ENCODE peak calls at places on chromosome 13, in seven cellular contexts. P is upper lobe of right lung, O is chondrocyte, U is transverse colon, E is hepatocyte, J is mucosa of descending colon, L is neural progenitor cell. X is an unnamed sample.
A peak's percentile ranks its signal among the peaks of the same experiment; 100 is the strongest.

GRCh38 chr13:100589178-100589725 is 663 bp upstream of the GGACT start:
- DNase-seq in P (no peak), O (no peak), U (no peak), E (no peak), J (no peak), L (no peak), X (no peak)

GRCh38 chr13:73803997-73804396 is 330.2 kb downstream of the KLF12 start:
- DNase-seq in P (no peak), O (no peak), U (no peak), E (no peak), J (no peak), L (no peak), X (no peak)

GRCh38 chr13:78020861-78021260 is 102.2 kb upstream of the EDNRB start:
- DNase-seq in P (no peak), O (no peak), U (no peak), E (no peak), J (no peak), L (peak; percentile 70), X (peak; percentile 7)

GRCh38 chr13:99040536-99041141 is 62.8 kb upstream of the DOCK9 start:
- DNase-seq in P (no peak), O (no peak), U (no peak), E (no peak), J (no peak), L (no peak), X (no peak)

GRCh38 chr13:73065665-73066350 is 7.0 kb downstream of the KLF5 start:
- DNase-seq in P (no peak), O (no peak), U (peak; percentile 49), E (peak; percentile 59), J (no peak), L (no peak), X (no peak)

GRCh38 chr13:113926301-113926761 is 47.5 kb downstream of the C13orf46 start:
- DNase-seq in P (no peak), O (no peak), U (no peak), E (no peak), J (no peak), L (no peak), X (peak; percentile 89)

GRCh38 chr13:48318714-48319457 is 15.3 kb downstream of the RB1 start:
- DNase-seq in P (peak; percentile 71), O (peak; percentile 88), U (no peak), E (no peak), J (peak; percentile 41), L (no peak), X (no peak)

GRCh38 chr13:77207943-77208342 is 119.0 kb downstream of the MYCBP2 start:
- DNase-seq in P (no peak), O (no peak), U (no peak), E (no peak), J (no peak), L (no peak), X (no peak)

GRCh38 chr13:113849546-113849945 is 14.3 kb downstream of the GAS6 start:
- DNase-seq in P (no peak), O (no peak), U (no peak), E (no peak), J (no peak), L (no peak), X (no peak)

GRCh38 chr13:112619730-112620639 is 32.0 kb upstream of the TUBGCP3 start:
- DNase-seq in P (no peak), O (no peak), U (no peak), E (peak; percentile 59), J (no peak), L (peak; percentile 93), X (peak; percentile 86)

GRCh38 chr13:97459215-97459772 is 25.3 kb downstream of the RAP2A start:
- DNase-seq in P (no peak), O (no peak), U (no peak), E (no peak), J (no peak), L (no peak), X (no peak)

GRCh38 chr13:71864094-71864980 is 2.7 kb downstream of the DACH1 start:
- DNase-seq in P (peak; percentile 69), O (no peak), U (peak; percentile 81), E (peak; percentile 61), J (peak; percentile 87), L (peak; percentile 87), X (peak; percentile 5)

GRCh38 chr13:33328691-33329090 is 43.1 kb upstream of the STARD13 start:
- DNase-seq in P (no peak), O (no peak), U (no peak), E (no peak), J (no peak), L (no peak), X (peak; percentile 41)

GRCh38 chr13:74889321-74889720 is 592.6 kb downstream of the TBC1D4 start:
- DNase-seq in P (no peak), O (no peak), U (no peak), E (no peak), J (no peak), L (no peak), X (no peak)

GRCh38 chr13:46728777-46729176 is 68.2 kb downstream of the ESD start:
- DNase-seq in P (no peak), O (no peak), U (no peak), E (no peak), J (no peak), L (peak; percentile 29), X (no peak)

GRCh38 chr13:34695063-34695462 is 247.0 kb upstream of the NBEA start:
- DNase-seq in P (no peak), O (no peak), U (no peak), E (no peak), J (no peak), L (no peak), X (no peak)
- TF ChIP-seq CTCF in P (no peak), O (no peak), U (no peak), E (no peak), J (no peak), L (no peak), X (no peak)

GRCh38 chr13:44574466-44574855 is 1.7 kb downstream of the TSC22D1 start:
- DNase-seq in P (no peak), O (no peak), U (no peak), E (no peak), J (no peak), L (peak; percentile 15), X (no peak)

GRCh38 chr13:44575741-44576395 is at the start of gene TSC22D1:
- DNase-seq in P (peak; percentile 79), O (no peak), U (peak; percentile 57), E (peak; percentile 58), J (peak; percentile 69), L (peak; percentile 66), X (peak; percentile 66)

GRCh38 chr13:44573071-44573470 is 3.1 kb downstream of the TSC22D1 start:
- DNase-seq in P (no peak), O (no peak), U (no peak), E (no peak), J (no peak), L (peak; percentile 60), X (no peak)

GRCh38 chr13:44575035-44575434 is 1.1 kb downstream of the TSC22D1 start:
- DNase-seq in P (no peak), O (no peak), U (no peak), E (no peak), J (no peak), L (no peak), X (no peak)

GRCh38 chr13:44573790-44574465 is 2.2 kb downstream of the TSC22D1 start:
- DNase-seq in P (no peak), O (no peak), U (no peak), E (peak; percentile 51), J (no peak), L (peak; percentile 60), X (peak; percentile 63)
- TF ChIP-seq CTCF in P (no peak), O (peak; percentile 64), U (peak; percentile 8), E (peak; percentile 38), J (no peak), L (peak; percentile 51), X (peak; percentile 44)

DNA sequence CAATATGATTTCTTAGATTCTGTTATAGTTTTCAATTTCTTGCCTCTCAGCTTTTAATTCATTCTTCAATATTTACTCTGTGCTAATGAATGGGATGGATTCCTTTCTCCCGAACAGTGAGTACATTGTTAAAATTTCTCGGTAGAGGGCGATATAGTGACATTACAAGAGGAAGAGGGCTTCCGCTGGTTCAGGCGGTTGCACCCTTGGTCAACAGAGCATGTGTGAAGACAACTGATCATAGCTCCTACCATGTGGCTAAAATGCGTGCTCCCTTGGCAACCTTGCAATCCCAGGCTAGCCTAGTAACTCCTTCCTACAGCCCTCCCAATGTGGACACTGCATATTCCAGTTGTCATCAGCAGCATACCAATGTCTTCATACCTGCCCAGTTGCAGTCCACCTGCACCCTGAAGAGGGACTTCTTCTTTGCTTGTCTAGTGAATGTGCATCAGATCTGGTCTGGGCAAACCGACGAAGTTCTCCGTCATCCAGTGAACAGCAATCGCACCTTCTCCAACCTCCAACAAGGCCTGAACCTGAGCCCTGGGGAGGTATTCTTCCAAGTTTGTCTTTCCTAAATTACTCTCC is 653.0 kb upstream of the GPC6 start:
- DNase-seq in P (no peak), O (no peak), U (no peak), E (peak; percentile 42), J (no peak), L (peak; percentile 76), X (peak; percentile 61)
- TF ChIP-seq CTCF in P (no peak), O (peak; percentile 75), U (no peak), E (peak; percentile 38), J (no peak), L (peak; percentile 70), X (peak; percentile 46)

DNA sequence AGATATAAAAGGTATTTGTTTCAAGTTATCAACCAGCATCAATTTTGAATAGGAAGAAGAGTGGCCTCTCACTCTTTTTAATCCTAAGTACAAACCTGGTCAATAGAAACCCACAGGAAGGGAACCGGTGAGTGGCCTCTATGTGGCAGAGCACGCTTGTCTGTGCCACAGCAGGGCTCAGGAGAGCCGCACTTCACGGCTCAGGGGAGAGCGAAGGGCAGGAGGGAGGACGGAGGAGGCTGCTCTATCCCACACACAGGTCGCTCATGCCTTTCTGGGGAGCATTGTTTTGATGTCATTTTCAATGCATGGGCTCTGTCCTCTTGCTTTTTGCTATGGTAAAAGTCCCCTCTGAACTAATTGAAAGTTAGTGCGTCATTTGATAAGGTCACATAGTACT is 57.2 kb downstream of the TNFRSF19 start:
- DNase-seq in P (no peak), O (no peak), U (no peak), E (no peak), J (no peak), L (no peak), X (no peak)
- TF ChIP-seq CTCF in P (no peak), O (no peak), U (no peak), E (no peak), J (no peak), L (no peak), X (no peak)

GRCh38 chr13:42883771-42884170 is 102.4 kb downstream of the FAM216B start:
- DNase-seq in P (no peak), O (no peak), U (peak; percentile 43), E (peak; percentile 44), J (peak; percentile 36), L (peak; percentile 32), X (peak; percentile 49)
- TF ChIP-seq CTCF in P (no peak), O (peak; percentile 85), U (no peak), E (peak; percentile 46), J (no peak), L (peak; percentile 34), X (no peak)

GRCh38 chr13:40668335-40668734 is 1.9 kb upstream of the FOXO1 start:
- DNase-seq in P (no peak), O (no peak), U (peak; percentile 50), E (peak; percentile 39), J (no peak), L (peak; percentile 58), X (peak; percentile 41)
- TF ChIP-seq CTCF in P (peak; percentile 58), O (peak; percentile 45), U (peak; percentile 51), E (peak; percentile 33), J (peak; percentile 32), L (peak; percentile 60), X (peak; percentile 61)